ENCODE peak calls at places on chromosomes 4 and X, in ten cellular contexts. L is EH; K is SK-MEL-5; E is anterior cingulate cortex; Y is H9; R is stimulated activated CD8-positive, alpha-beta memory T cell treated with anti-CD3 and anti-CD28 coated beads, Interleukin-4, amount 100 ng/mL, for 1 hour; C is NT2/D1; N is posterior vena cava; V is GM04503; P is GM12891. W is an unnamed sample.

GRCh38 chr4:77564231-77564630 is 41.4 kb upstream of the CXCL13 start:
- DNase-seq in L (no peak), K (no peak), E (no peak), Y (no peak), R (no peak), C (no peak), N (no peak), V (no peak), P (no peak), W (peak; percentile 67)

GRCh38 chr4:25575581-25575980 is 80.1 kb upstream of the SLC34A2 start:
- DNase-seq in L (no peak), K (no peak), E (no peak), Y (no peak), R (no peak), C (no peak), N (no peak), V (no peak), P (no peak), W (no peak)

GRCh38 chrX:434946-435345 is 48.2 kb upstream of the PPP2R3B start:
- DNase-seq in L (no peak), K (no peak), E (no peak), Y (no peak), R (no peak), C (no peak), N (peak; percentile 58), V (no peak), P (no peak), W (no peak)

GRCh38 chrX:103063191-103063845 is 653 bp downstream of the BEX1 start:
- DNase-seq in L (peak; percentile 55), K (peak; percentile 18), E (no peak), Y (peak; percentile 53), R (no peak), C (no peak), N (no peak), V (no peak), P (no peak), W (no peak)

GRCh38 chr4:83212041-83212851 is 72.4 kb downstream of the COQ2 start:
- DNase-seq in L (no peak), K (no peak), E (no peak), Y (no peak), R (peak; percentile 32), C (no peak), N (no peak), V (no peak), P (no peak), W (peak; percentile 50)

GRCh38 chr4:56757821-56758400 is 63.6 kb downstream of the SPINK2 start:
- DNase-seq in L (peak; percentile 96), K (no peak), E (no peak), Y (peak; percentile 89), R (peak; percentile 43), C (peak; percentile 57), N (no peak), V (peak; percentile 62), P (peak; percentile 61), W (peak; percentile 57)

GRCh38 chr4:15143551-15143950 is 141.3 kb downstream of the CPEB2 start:
- DNase-seq in L (no peak), K (no peak), E (no peak), Y (no peak), R (no peak), C (no peak), N (no peak), V (no peak), P (no peak), W (no peak)

GRCh38 chrX:23726196-23726595 is 16.9 kb downstream of the ACOT9 start:
- DNase-seq in L (no peak), K (no peak), E (no peak), Y (no peak), R (no peak), C (no peak), N (peak; percentile 36), V (no peak), P (no peak), W (no peak)

GRCh38 chrX:139766545-139766983 is 58.6 kb upstream of the MCF2 start:
- DNase-seq in L (no peak), K (no peak), E (no peak), Y (no peak), R (no peak), C (no peak), N (no peak), V (no peak), P (no peak), W (no peak)

GRCh38 chrX:49175435-49175834 is 3.7 kb downstream of the PLP2 start:
- DNase-seq in L (no peak), K (no peak), E (no peak), Y (no peak), R (no peak), C (no peak), N (no peak), V (no peak), P (no peak), W (no peak)

GRCh38 chrX:153501530-153501929 is 6.8 kb downstream of the BGN start:
- DNase-seq in L (no peak), K (no peak), E (peak; percentile 19), Y (no peak), R (no peak), C (no peak), N (no peak), V (no peak), P (no peak), W (no peak)

GRCh38 chrX:1534321-1535168 is 2.4 kb downstream of the P2RY8 start:
- DNase-seq in L (no peak), K (no peak), E (no peak), Y (peak; percentile 82), R (no peak), C (no peak), N (peak; percentile 67), V (no peak), P (no peak), W (peak; percentile 13)

GRCh38 chr4:121738780-121739547 is 26.0 kb downstream of the SMIM43 start:
- DNase-seq in L (peak; percentile 13), K (no peak), E (no peak), Y (no peak), R (no peak), C (no peak), N (no peak), V (no peak), P (no peak), W (no peak)

GRCh38 chrX:22300130-22300529 is 27.4 kb downstream of the CBLL2 start:
- DNase-seq in L (peak; percentile 83), K (peak; percentile 44), E (no peak), Y (no peak), R (no peak), C (no peak), N (no peak), V (peak; percentile 19), P (no peak), W (no peak)